ENCODE peak calls at places on chromosomes 5 and 9, in seven cellular contexts. One of them, this sample, is unnamed.

GRCh38 chr9:128841704-128842492 is 12.3 kb upstream of the SPOUT1 start:
- DNase-seq in A549: no peak
- DNase-seq in choroid plexus epithelial cell: no peak
- DNase-seq in HFFc6: no peak
- DNase-seq in right atrium auricular region: no peak
- DNase-seq in K562: no peak
- DNase-seq in CD8-positive, alpha-beta T cell: no peak
- DNase-seq in this sample: no peak

GRCh38 chr9:81665514-81665838 is 23.9 kb downstream of the TLE1 start:
- DNase-seq in A549: no peak
- DNase-seq in choroid plexus epithelial cell: no peak
- DNase-seq in HFFc6: no peak
- DNase-seq in right atrium auricular region: no peak
- DNase-seq in K562: no peak
- DNase-seq in CD8-positive, alpha-beta T cell: no peak
- DNase-seq in this sample: no peak

GRCh38 chr5:158484968-158485367 is 614.7 kb downstream of the EBF1 start:
- DNase-seq in A549: no peak
- DNase-seq in choroid plexus epithelial cell: no peak
- DNase-seq in HFFc6: no peak
- DNase-seq in right atrium auricular region: peak
- DNase-seq in K562: no peak
- DNase-seq in CD8-positive, alpha-beta T cell: no peak
- DNase-seq in this sample: no peak

GRCh38 chr9:79471577-79472543 is 99.9 kb upstream of the TLE4 start:
- DNase-seq in A549: no peak
- DNase-seq in choroid plexus epithelial cell: peak
- DNase-seq in HFFc6: peak
- DNase-seq in right atrium auricular region: peak
- DNase-seq in K562: no peak
- DNase-seq in CD8-positive, alpha-beta T cell: no peak
- DNase-seq in this sample: no peak

GRCh38 chr5:77177576-77177975 is 32.9 kb upstream of the PDE8B start:
- DNase-seq in A549: no peak
- DNase-seq in choroid plexus epithelial cell: no peak
- DNase-seq in HFFc6: no peak
- DNase-seq in right atrium auricular region: no peak
- DNase-seq in K562: no peak
- DNase-seq in CD8-positive, alpha-beta T cell: no peak
- DNase-seq in this sample: peak

GRCh38 chr9:127004946-127005769 is 90.6 kb downstream of the RALGPS1 start:
- DNase-seq in A549: no peak
- DNase-seq in choroid plexus epithelial cell: peak
- DNase-seq in HFFc6: no peak
- DNase-seq in right atrium auricular region: no peak
- DNase-seq in K562: no peak
- DNase-seq in CD8-positive, alpha-beta T cell: peak
- DNase-seq in this sample: no peak

GRCh38 chr5:147384346-147385193 is 125.3 kb downstream of the DPYSL3 start:
- DNase-seq in A549: no peak
- DNase-seq in choroid plexus epithelial cell: peak
- DNase-seq in HFFc6: no peak
- DNase-seq in right atrium auricular region: no peak
- DNase-seq in K562: no peak
- DNase-seq in CD8-positive, alpha-beta T cell: no peak
- DNase-seq in this sample: no peak

GRCh38 chr5:175575301-175575700 is 82.6 kb upstream of the HRH2 start:
- DNase-seq in A549: no peak
- DNase-seq in choroid plexus epithelial cell: no peak
- DNase-seq in HFFc6: no peak
- DNase-seq in right atrium auricular region: no peak
- DNase-seq in K562: no peak
- DNase-seq in CD8-positive, alpha-beta T cell: no peak
- DNase-seq in this sample: no peak

GRCh38 chr5:138874771-138875628 is at the start of gene LRRTM2:
- DNase-seq in A549: no peak
- DNase-seq in choroid plexus epithelial cell: peak
- DNase-seq in HFFc6: peak
- DNase-seq in right atrium auricular region: no peak
- DNase-seq in K562: no peak
- DNase-seq in CD8-positive, alpha-beta T cell: no peak
- DNase-seq in this sample: no peak

GRCh38 chr5:32193591-32193990 is 19.5 kb upstream of the GOLPH3 start:
- DNase-seq in A549: no peak
- DNase-seq in choroid plexus epithelial cell: peak
- DNase-seq in HFFc6: peak
- DNase-seq in right atrium auricular region: peak
- DNase-seq in K562: no peak
- DNase-seq in CD8-positive, alpha-beta T cell: no peak
- DNase-seq in this sample: peak

GRCh38 chr5:107472620-107473064 is 198.1 kb downstream of the EFNA5 start:
- DNase-seq in A549: no peak
- DNase-seq in choroid plexus epithelial cell: no peak
- DNase-seq in HFFc6: no peak
- DNase-seq in right atrium auricular region: no peak
- DNase-seq in K562: no peak
- DNase-seq in CD8-positive, alpha-beta T cell: no peak
- DNase-seq in this sample: no peak

GRCh38 chr5:95715799-95716461 is 15.2 kb upstream of the RHOBTB3 start:
- DNase-seq in A549: no peak
- DNase-seq in choroid plexus epithelial cell: peak
- DNase-seq in HFFc6: peak
- DNase-seq in right atrium auricular region: no peak
- DNase-seq in K562: no peak
- DNase-seq in CD8-positive, alpha-beta T cell: no peak
- DNase-seq in this sample: no peak

GRCh38 chr5:60701317-60701988 is 1.5 kb upstream of the DEPDC1B start:
- DNase-seq in A549: no peak
- DNase-seq in choroid plexus epithelial cell: no peak
- DNase-seq in HFFc6: no peak
- DNase-seq in right atrium auricular region: no peak
- DNase-seq in K562: no peak
- DNase-seq in CD8-positive, alpha-beta T cell: no peak
- DNase-seq in this sample: peak

GRCh38 chr5:60700347-60700815 is 415 bp upstream of the DEPDC1B start:
- DNase-seq in A549: no peak
- DNase-seq in choroid plexus epithelial cell: peak
- DNase-seq in HFFc6: no peak
- DNase-seq in right atrium auricular region: no peak
- DNase-seq in K562: peak
- DNase-seq in CD8-positive, alpha-beta T cell: no peak
- DNase-seq in this sample: no peak

GRCh38 chr5:60698316-60698715 is 1.6 kb downstream of the DEPDC1B start:
- DNase-seq in A549: no peak
- DNase-seq in choroid plexus epithelial cell: no peak
- DNase-seq in HFFc6: no peak
- DNase-seq in right atrium auricular region: no peak
- DNase-seq in K562: no peak
- DNase-seq in CD8-positive, alpha-beta T cell: no peak
- DNase-seq in this sample: no peak

GRCh38 chr5:60703944-60704343 is 4.0 kb upstream of the DEPDC1B start:
- DNase-seq in A549: no peak
- DNase-seq in choroid plexus epithelial cell: no peak
- DNase-seq in HFFc6: no peak
- DNase-seq in right atrium auricular region: no peak
- DNase-seq in K562: no peak
- DNase-seq in CD8-positive, alpha-beta T cell: no peak
- DNase-seq in this sample: peak

GRCh38 chr5:60699549-60700346 is at the start of gene DEPDC1B:
- DNase-seq in A549: peak
- DNase-seq in choroid plexus epithelial cell: peak
- DNase-seq in HFFc6: peak
- DNase-seq in right atrium auricular region: peak
- DNase-seq in K562: peak
- DNase-seq in CD8-positive, alpha-beta T cell: peak
- DNase-seq in this sample: peak
- TF ChIP-seq CTCF in A549: peak
- TF ChIP-seq CTCF in choroid plexus epithelial cell: peak
- TF ChIP-seq CTCF in HFFc6: peak
- TF ChIP-seq CTCF in right atrium auricular region: no peak
- TF ChIP-seq CTCF in K562: peak
- TF ChIP-seq CTCF in CD8-positive, alpha-beta T cell: no peak
- TF ChIP-seq CTCF in this sample: no peak

GRCh38 chr9:131181091-131181681 is 55.8 kb downstream of the NUP214 start:
- DNase-seq in A549: no peak
- DNase-seq in choroid plexus epithelial cell: no peak
- DNase-seq in HFFc6: no peak
- DNase-seq in right atrium auricular region: no peak
- DNase-seq in K562: peak
- DNase-seq in CD8-positive, alpha-beta T cell: no peak
- DNase-seq in this sample: no peak
- TF ChIP-seq CTCF in A549: no peak
- TF ChIP-seq CTCF in choroid plexus epithelial cell: no peak
- TF ChIP-seq CTCF in HFFc6: peak
- TF ChIP-seq CTCF in right atrium auricular region: no peak
- TF ChIP-seq CTCF in K562: no peak
- TF ChIP-seq CTCF in CD8-positive, alpha-beta T cell: peak
- TF ChIP-seq CTCF in this sample: no peak

GRCh38 chr9:87249029-87249428 is 248.6 kb upstream of the DAPK1 start:
- DNase-seq in A549: no peak
- DNase-seq in choroid plexus epithelial cell: no peak
- DNase-seq in HFFc6: no peak
- DNase-seq in right atrium auricular region: no peak
- DNase-seq in K562: no peak
- DNase-seq in CD8-positive, alpha-beta T cell: no peak
- DNase-seq in this sample: no peak

GRCh38 chr9:87255437-87256155 is 242.1 kb upstream of the DAPK1 start:
- DNase-seq in A549: no peak
- DNase-seq in choroid plexus epithelial cell: peak
- DNase-seq in HFFc6: no peak
- DNase-seq in right atrium auricular region: no peak
- DNase-seq in K562: no peak
- DNase-seq in CD8-positive, alpha-beta T cell: no peak
- DNase-seq in this sample: no peak

GRCh38 chr9:87245271-87245670 is 252.4 kb upstream of the DAPK1 start:
- DNase-seq in A549: no peak
- DNase-seq in choroid plexus epithelial cell: no peak
- DNase-seq in HFFc6: no peak
- DNase-seq in right atrium auricular region: no peak
- DNase-seq in K562: no peak
- DNase-seq in CD8-positive, alpha-beta T cell: no peak
- DNase-seq in this sample: no peak

DNA sequence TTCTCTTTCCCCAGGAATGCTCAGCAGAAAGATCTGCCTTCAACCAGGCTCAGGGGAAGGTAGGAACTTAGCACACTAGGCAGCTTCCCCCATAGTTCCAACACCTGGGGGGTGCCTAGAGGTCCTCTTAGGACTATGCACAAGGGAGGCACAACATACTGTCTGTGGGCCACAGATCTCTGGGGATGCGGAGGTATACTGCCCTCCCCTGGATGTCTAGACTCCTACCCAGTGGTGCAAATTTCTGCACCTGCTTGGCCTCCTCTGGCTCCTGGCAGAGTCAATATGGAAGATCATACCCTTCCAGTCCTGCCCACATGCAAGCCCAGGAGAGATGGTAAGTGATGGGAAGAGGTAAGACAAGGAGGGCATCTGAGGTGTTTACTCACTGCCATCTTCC is 247.5 kb upstream of the DAPK1 start:
- DNase-seq in A549: no peak
- DNase-seq in choroid plexus epithelial cell: no peak
- DNase-seq in HFFc6: no peak
- DNase-seq in right atrium auricular region: no peak
- DNase-seq in K562: peak
- DNase-seq in CD8-positive, alpha-beta T cell: no peak
- DNase-seq in this sample: no peak
- TF ChIP-seq CTCF in A549: no peak
- TF ChIP-seq CTCF in choroid plexus epithelial cell: peak
- TF ChIP-seq CTCF in HFFc6: peak
- TF ChIP-seq CTCF in right atrium auricular region: no peak
- TF ChIP-seq CTCF in K562: no peak
- TF ChIP-seq CTCF in CD8-positive, alpha-beta T cell: no peak
- TF ChIP-seq CTCF in this sample: no peak

DNA sequence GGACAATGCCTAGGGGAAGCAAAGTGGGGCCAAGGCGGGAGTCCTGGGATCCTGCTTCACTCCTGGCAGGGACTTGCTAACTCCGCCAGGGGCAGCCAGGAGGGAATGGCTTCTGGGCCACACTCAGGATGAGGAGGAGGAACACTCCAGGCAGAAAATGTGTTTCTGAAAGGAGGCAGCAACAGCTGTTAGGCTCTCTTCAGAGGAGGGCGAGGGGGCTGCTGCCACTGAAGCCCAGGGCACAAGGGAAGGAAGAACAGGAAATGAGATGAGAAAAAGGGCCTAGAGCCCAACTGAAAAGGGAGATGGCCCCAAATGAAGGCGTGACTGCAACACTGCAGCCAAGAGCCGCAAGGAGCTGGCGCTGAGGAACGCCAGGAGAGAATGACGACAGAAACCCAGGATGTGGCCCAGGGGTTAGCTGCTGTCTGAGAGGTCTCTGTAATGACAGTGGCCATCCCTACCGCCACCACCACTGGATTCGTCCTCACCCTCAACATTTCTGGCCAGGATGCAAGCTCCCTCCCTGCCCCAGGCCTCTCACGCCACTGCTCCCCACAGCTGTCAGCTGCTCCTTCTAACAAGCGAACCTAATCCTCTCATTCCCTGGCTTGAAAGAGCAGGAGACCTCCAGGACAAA is 15.8 kb downstream of the PSMB7 start:
- DNase-seq in A549: no peak
- DNase-seq in choroid plexus epithelial cell: peak
- DNase-seq in HFFc6: peak
- DNase-seq in right atrium auricular region: no peak
- DNase-seq in K562: no peak
- DNase-seq in CD8-positive, alpha-beta T cell: no peak
- DNase-seq in this sample: no peak
- TF ChIP-seq CTCF in A549: no peak
- TF ChIP-seq CTCF in choroid plexus epithelial cell: peak
- TF ChIP-seq CTCF in HFFc6: no peak
- TF ChIP-seq CTCF in right atrium auricular region: no peak
- TF ChIP-seq CTCF in K562: no peak
- TF ChIP-seq CTCF in CD8-positive, alpha-beta T cell: no peak
- TF ChIP-seq CTCF in this sample: no peak

DNA sequence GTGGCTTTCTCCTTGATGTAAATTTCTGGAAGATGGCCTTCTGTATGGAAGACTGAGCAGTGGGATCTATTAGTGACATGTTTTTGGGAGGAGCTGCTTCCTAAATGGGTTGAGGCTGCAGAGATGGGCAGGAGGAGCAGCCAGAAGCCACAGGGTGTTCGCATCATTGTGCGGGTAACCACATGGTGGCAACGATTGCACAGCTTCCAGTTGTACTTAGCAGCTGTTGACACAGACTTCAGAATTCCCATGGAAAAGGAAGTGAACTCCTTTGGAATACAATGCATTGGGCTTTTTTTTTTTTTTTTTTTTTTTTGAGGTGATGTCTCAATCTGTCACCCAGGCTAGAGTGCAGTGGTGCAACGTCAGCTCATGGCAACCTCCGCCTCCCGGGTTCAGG is 297.3 kb downstream of the NR3C1 start:
- DNase-seq in A549: peak
- DNase-seq in choroid plexus epithelial cell: peak
- DNase-seq in HFFc6: peak
- DNase-seq in right atrium auricular region: no peak
- DNase-seq in K562: no peak
- DNase-seq in CD8-positive, alpha-beta T cell: no peak
- DNase-seq in this sample: peak
- TF ChIP-seq CTCF in A549: peak
- TF ChIP-seq CTCF in choroid plexus epithelial cell: peak
- TF ChIP-seq CTCF in HFFc6: peak
- TF ChIP-seq CTCF in right atrium auricular region: no peak
- TF ChIP-seq CTCF in K562: peak
- TF ChIP-seq CTCF in CD8-positive, alpha-beta T cell: no peak
- TF ChIP-seq CTCF in this sample: no peak

This sample was measured in Calu3.